ENCODE peak calls at places on chromosome 1, in seven cellular contexts. P is naive thymus-derived CD4-positive, alpha-beta T cell; O is K562; K is ovary; Z is Calu3; M is tibial nerve; F is pancreas. G is an unnamed sample.

GRCh38 chr1:20375563-20375962 is 84.9 kb downstream of the VWA5B1 start:
- DNase-seq in P (no peak), O (no peak), K (no peak), Z (no peak), M (no peak), F (no peak), G (no peak)

GRCh38 chr1:31412732-31413404 is at the start of gene SERINC2:
- DNase-seq in P (no peak), O (peak), K (no peak), Z (peak), M (no peak), F (peak), G (peak)

GRCh38 chr1:203678943-203679661 is 52.5 kb downstream of the ATP2B4 start:
- DNase-seq in P (no peak), O (no peak), K (no peak), Z (no peak), M (no peak), F (no peak), G (no peak)

GRCh38 chr1:241638091-241638682 is 2.0 kb downstream of the CHML start:
- DNase-seq in P (no peak), O (no peak), K (no peak), Z (no peak), M (no peak), F (no peak), G (no peak)

GRCh38 chr1:176801553-176802020 is 338.6 kb downstream of the PAPPA2 start:
- DNase-seq in P (no peak), O (no peak), K (no peak), Z (no peak), M (no peak), F (no peak), G (no peak)

GRCh38 chr1:227318003-227318851 is at the start of gene CDC42BPA:
- DNase-seq in P (peak), O (peak), K (peak), Z (peak), M (peak), F (peak), G (peak)

GRCh38 chr1:168733241-168733640 is 4.2 kb upstream of the DPT start:
- DNase-seq in P (no peak), O (no peak), K (no peak), Z (no peak), M (no peak), F (no peak), G (no peak)

GRCh38 chr1:183166439-183166838 is 19.6 kb upstream of the LAMC2 start:
- DNase-seq in P (no peak), O (no peak), K (no peak), Z (no peak), M (no peak), F (no peak), G (no peak)

GRCh38 chr1:232438476-232438875 is 191.5 kb downstream of the SIPA1L2 start:
- DNase-seq in P (no peak), O (no peak), K (no peak), Z (no peak), M (no peak), F (no peak), G (no peak)

GRCh38 chr1:72281144-72281543 is 1.2 kb downstream of the NEGR1 start:
- DNase-seq in P (no peak), O (no peak), K (no peak), Z (no peak), M (no peak), F (no peak), G (no peak)

GRCh38 chr1:239722080-239722479 is 335.7 kb downstream of the CHRM3 start:
- DNase-seq in P (no peak), O (no peak), K (no peak), Z (no peak), M (no peak), F (no peak), G (no peak)

GRCh38 chr1:30929135-30929889 is 20.8 kb upstream of the SDC3 start:
- DNase-seq in P (no peak), O (peak), K (no peak), Z (peak), M (no peak), F (no peak), G (peak)

GRCh38 chr1:85326381-85326780 is 49.9 kb upstream of the BCL10 start:
- DNase-seq in P (no peak), O (no peak), K (no peak), Z (no peak), M (no peak), F (no peak), G (no peak)

GRCh38 chr1:26058052-26058595 is 9.3 kb downstream of the TRIM63 start:
- DNase-seq in P (no peak), O (no peak), K (no peak), Z (no peak), M (no peak), F (no peak), G (no peak)

GRCh38 chr1:37353871-37354270 is 120.5 kb upstream of the ZC3H12A start:
- DNase-seq in P (no peak), O (no peak), K (no peak), Z (no peak), M (no peak), F (no peak), G (no peak)

GRCh38 chr1:208101661-208102431 is 142.3 kb downstream of the PLXNA2 start:
- DNase-seq in P (no peak), O (no peak), K (peak), Z (no peak), M (peak), F (no peak), G (no peak)

GRCh38 chr1:153962088-153963029 is 978 bp downstream of the SLC39A1 start:
- DNase-seq in P (no peak), O (no peak), K (no peak), Z (peak), M (no peak), F (peak), G (no peak)

GRCh38 chr1:46558141-46558963 is 6.9 kb upstream of the KNCN start:
- DNase-seq in P (no peak), O (no peak), K (no peak), Z (no peak), M (no peak), F (peak), G (no peak)

GRCh38 chr1:70222716-70223235 is 1.6 kb downstream of the SRSF11 start:
- DNase-seq in P (no peak), O (no peak), K (no peak), Z (no peak), M (no peak), F (no peak), G (no peak)

GRCh38 chr1:14516974-14517812 is 81.3 kb upstream of the KAZN start:
- DNase-seq in P (no peak), O (no peak), K (peak), Z (no peak), M (no peak), F (no peak), G (no peak)

GRCh38 chr1:76463278-76463677 is 388.7 kb downstream of the ST6GALNAC3 start:
- DNase-seq in P (no peak), O (no peak), K (no peak), Z (no peak), M (no peak), F (no peak), G (no peak)

GRCh38 chr1:59173721-59174120 is 123.2 kb upstream of the FGGY start:
- DNase-seq in P (no peak), O (no peak), K (no peak), Z (no peak), M (no peak), F (no peak), G (no peak)

GRCh38 chr1:206685749-206686485 is 1.2 kb downstream of the MAPKAPK2 start:
- DNase-seq in P (peak), O (peak), K (peak), Z (peak), M (no peak), F (peak), G (peak)

GRCh38 chr1:181660621-181661020 is 177.3 kb downstream of the CACNA1E start:
- DNase-seq in P (no peak), O (no peak), K (no peak), Z (no peak), M (no peak), F (no peak), G (no peak)

GRCh38 chr1:212635141-212635601 is 26.6 kb downstream of the ATF3 start:
- DNase-seq in P (no peak), O (no peak), K (no peak), Z (peak), M (no peak), F (no peak), G (no peak)

GRCh38 chr1:92826792-92827191 is 5.0 kb upstream of the RPL5 start:
- DNase-seq in P (no peak), O (no peak), K (no peak), Z (no peak), M (no peak), F (no peak), G (no peak)

GRCh38 chr1:216750962-216751361 is 27.7 kb upstream of the ESRRG start:
- DNase-seq in P (no peak), O (no peak), K (no peak), Z (no peak), M (no peak), F (no peak), G (no peak)

GRCh38 chr1:60857851-60858250 is 224.5 kb upstream of the NFIA start:
- DNase-seq in P (no peak), O (no peak), K (no peak), Z (no peak), M (no peak), F (no peak), G (no peak)

GRCh38 chr1:190474587-190475305 is 2.9 kb downstream of the BRINP3 start:
- DNase-seq in P (no peak), O (no peak), K (no peak), Z (no peak), M (no peak), F (no peak), G (no peak)

GRCh38 chr1:182278144-182279054 is 113.2 kb downstream of the GLUL start:
- DNase-seq in P (no peak), O (no peak), K (no peak), Z (no peak), M (no peak), F (no peak), G (no peak)

GRCh38 chr1:163298340-163298739 is 23.4 kb upstream of the NUF2 start:
- DNase-seq in P (no peak), O (no peak), K (no peak), Z (no peak), M (no peak), F (no peak), G (no peak)

GRCh38 chr1:237041795-237042466 is at the start of gene RYR2:
- DNase-seq in P (no peak), O (no peak), K (peak), Z (no peak), M (no peak), F (peak), G (peak)

GRCh38 chr1:154698320-154699096 is 90.5 kb upstream of the ADAR start:
- DNase-seq in P (no peak), O (no peak), K (no peak), Z (no peak), M (no peak), F (no peak), G (no peak)

GRCh38 chr1:222911866-222912265 is 97.0 kb downstream of the DISP1 start:
- DNase-seq in P (no peak), O (no peak), K (no peak), Z (no peak), M (no peak), F (no peak), G (no peak)

G was measured in iPS-NIHi11.